ENCODE peak calls at places on chromosomes 12 and 14, in nine cellular contexts. One of them, this sample, is unnamed. For H3K4me1, the result is how much of the 10 kb centered on the place peaks cover.

GRCh38 chr14:95311752-95312151 is 8.0 kb downstream of the CLMN start:
- DNase-seq in fibroblast of lung: no peak
- DNase-seq in ascending aorta: peak
- DNase-seq in heart right ventricle: no peak
- DNase-seq in ovary: no peak
- DNase-seq in lung: no peak
- DNase-seq in mucosa of descending colon: no peak
- DNase-seq in keratinocyte: no peak
- DNase-seq in tibial nerve: no peak
- DNase-seq in this sample: no peak

GRCh38 chr12:111462134-111462821 is 56.6 kb downstream of the SH2B3 start:
- DNase-seq in fibroblast of lung: peak
- DNase-seq in ascending aorta: no peak
- DNase-seq in heart right ventricle: no peak
- DNase-seq in ovary: no peak
- DNase-seq in lung: no peak
- DNase-seq in mucosa of descending colon: no peak
- DNase-seq in keratinocyte: no peak
- DNase-seq in tibial nerve: no peak
- DNase-seq in this sample: no peak

GRCh38 chr12:56947633-56948535 is 9.5 kb downstream of the RDH16 start:
- DNase-seq in fibroblast of lung: no peak
- DNase-seq in ascending aorta: no peak
- DNase-seq in heart right ventricle: no peak
- DNase-seq in ovary: no peak
- DNase-seq in lung: no peak
- DNase-seq in mucosa of descending colon: no peak
- DNase-seq in keratinocyte: no peak
- DNase-seq in tibial nerve: no peak
- DNase-seq in this sample: no peak

GRCh38 chr14:21309238-21309636 is 29.4 kb downstream of the RPGRIP1 start:
- DNase-seq in fibroblast of lung: no peak
- DNase-seq in ascending aorta: no peak
- DNase-seq in heart right ventricle: no peak
- DNase-seq in ovary: no peak
- DNase-seq in lung: no peak
- DNase-seq in mucosa of descending colon: no peak
- DNase-seq in keratinocyte: no peak
- DNase-seq in tibial nerve: no peak
- DNase-seq in this sample: no peak

GRCh38 chr12:32302218-32302826 is 97.0 kb upstream of the FGD4 start:
- DNase-seq in fibroblast of lung: peak
- DNase-seq in ascending aorta: no peak
- DNase-seq in heart right ventricle: no peak
- DNase-seq in ovary: no peak
- DNase-seq in lung: no peak
- DNase-seq in mucosa of descending colon: no peak
- DNase-seq in keratinocyte: no peak
- DNase-seq in tibial nerve: no peak
- DNase-seq in this sample: peak

GRCh38 chr14:101228949-101229541 is 325.5 kb upstream of the RTL1 start:
- DNase-seq in fibroblast of lung: no peak
- DNase-seq in ascending aorta: no peak
- DNase-seq in heart right ventricle: no peak
- DNase-seq in ovary: no peak
- DNase-seq in lung: no peak
- DNase-seq in mucosa of descending colon: no peak
- DNase-seq in keratinocyte: no peak
- DNase-seq in tibial nerve: no peak
- DNase-seq in this sample: peak

GRCh38 chr14:72666610-72667009 is 227.3 kb downstream of the DPF3 start:
- DNase-seq in fibroblast of lung: peak
- DNase-seq in ascending aorta: no peak
- DNase-seq in heart right ventricle: no peak
- DNase-seq in ovary: no peak
- DNase-seq in lung: no peak
- DNase-seq in mucosa of descending colon: no peak
- DNase-seq in keratinocyte: peak
- DNase-seq in tibial nerve: no peak
- DNase-seq in this sample: no peak

GRCh38 chr14:81868172-81868571 is 334.5 kb upstream of the SEL1L start:
- DNase-seq in fibroblast of lung: no peak
- DNase-seq in ascending aorta: no peak
- DNase-seq in heart right ventricle: no peak
- DNase-seq in ovary: no peak
- DNase-seq in lung: no peak
- DNase-seq in mucosa of descending colon: no peak
- DNase-seq in keratinocyte: no peak
- DNase-seq in tibial nerve: no peak
- DNase-seq in this sample: no peak

GRCh38 chr12:6647083-6647604 is at the start of gene ACRBP:
- DNase-seq in fibroblast of lung: peak
- DNase-seq in ascending aorta: no peak
- DNase-seq in heart right ventricle: peak
- DNase-seq in ovary: peak
- DNase-seq in lung: peak
- DNase-seq in mucosa of descending colon: peak
- DNase-seq in keratinocyte: no peak
- DNase-seq in tibial nerve: peak
- DNase-seq in this sample: peak

GRCh38 chr14:70663707-70664179 is 22.0 kb downstream of the TTC9 start:
- DNase-seq in fibroblast of lung: peak
- DNase-seq in ascending aorta: no peak
- DNase-seq in heart right ventricle: no peak
- DNase-seq in ovary: no peak
- DNase-seq in lung: no peak
- DNase-seq in mucosa of descending colon: no peak
- DNase-seq in keratinocyte: no peak
- DNase-seq in tibial nerve: no peak
- DNase-seq in this sample: no peak

GRCh38 chr14:75709207-75709812 is 48.3 kb downstream of the TTLL5 start:
- DNase-seq in fibroblast of lung: peak
- DNase-seq in ascending aorta: peak
- DNase-seq in heart right ventricle: peak
- DNase-seq in ovary: peak
- DNase-seq in lung: peak
- DNase-seq in mucosa of descending colon: peak
- DNase-seq in keratinocyte: no peak
- DNase-seq in tibial nerve: peak
- DNase-seq in this sample: peak

GRCh38 chr14:60064491-60065072 is 27.1 kb upstream of the PCNX4 start:
- DNase-seq in fibroblast of lung: peak
- DNase-seq in ascending aorta: no peak
- DNase-seq in heart right ventricle: no peak
- DNase-seq in ovary: no peak
- DNase-seq in lung: no peak
- DNase-seq in mucosa of descending colon: no peak
- DNase-seq in keratinocyte: no peak
- DNase-seq in tibial nerve: no peak
- DNase-seq in this sample: no peak

GRCh38 chr14:31270196-31270772 is 62.7 kb upstream of the HECTD1 start:
- DNase-seq in fibroblast of lung: no peak
- DNase-seq in ascending aorta: no peak
- DNase-seq in heart right ventricle: no peak
- DNase-seq in ovary: no peak
- DNase-seq in lung: peak
- DNase-seq in mucosa of descending colon: no peak
- DNase-seq in keratinocyte: no peak
- DNase-seq in tibial nerve: no peak
- DNase-seq in this sample: peak

GRCh38 chr12:12979731-12980259 is 20.3 kb downstream of the HEBP1 start:
- DNase-seq in fibroblast of lung: peak
- DNase-seq in ascending aorta: no peak
- DNase-seq in heart right ventricle: no peak
- DNase-seq in ovary: peak
- DNase-seq in lung: no peak
- DNase-seq in mucosa of descending colon: no peak
- DNase-seq in keratinocyte: no peak
- DNase-seq in tibial nerve: no peak
- DNase-seq in this sample: no peak

GRCh38 chr12:31346211-31346610 is 20.3 kb upstream of the SINHCAF start:
- DNase-seq in fibroblast of lung: no peak
- DNase-seq in ascending aorta: no peak
- DNase-seq in heart right ventricle: no peak
- DNase-seq in ovary: no peak
- DNase-seq in lung: no peak
- DNase-seq in mucosa of descending colon: no peak
- DNase-seq in keratinocyte: no peak
- DNase-seq in tibial nerve: no peak
- DNase-seq in this sample: no peak

GRCh38 chr12:121139301-121139700 is 6.6 kb downstream of the P2RX7 start:
- DNase-seq in fibroblast of lung: no peak
- DNase-seq in ascending aorta: no peak
- DNase-seq in heart right ventricle: no peak
- DNase-seq in ovary: no peak
- DNase-seq in lung: no peak
- DNase-seq in mucosa of descending colon: no peak
- DNase-seq in keratinocyte: no peak
- DNase-seq in tibial nerve: no peak
- DNase-seq in this sample: no peak

GRCh38 chr12:56716458-56716857 is 8.6 kb downstream of the NACA start:
- DNase-seq in fibroblast of lung: no peak
- DNase-seq in ascending aorta: no peak
- DNase-seq in heart right ventricle: no peak
- DNase-seq in ovary: no peak
- DNase-seq in lung: no peak
- DNase-seq in mucosa of descending colon: no peak
- DNase-seq in keratinocyte: no peak
- DNase-seq in tibial nerve: no peak
- DNase-seq in this sample: peak

GRCh38 chr12:20492251-20492728 is 124.0 kb downstream of the PDE3A start:
- DNase-seq in fibroblast of lung: peak
- DNase-seq in ascending aorta: no peak
- DNase-seq in heart right ventricle: no peak
- DNase-seq in ovary: no peak
- DNase-seq in lung: no peak
- DNase-seq in mucosa of descending colon: no peak
- DNase-seq in keratinocyte: no peak
- DNase-seq in tibial nerve: no peak
- DNase-seq in this sample: no peak

DNA sequence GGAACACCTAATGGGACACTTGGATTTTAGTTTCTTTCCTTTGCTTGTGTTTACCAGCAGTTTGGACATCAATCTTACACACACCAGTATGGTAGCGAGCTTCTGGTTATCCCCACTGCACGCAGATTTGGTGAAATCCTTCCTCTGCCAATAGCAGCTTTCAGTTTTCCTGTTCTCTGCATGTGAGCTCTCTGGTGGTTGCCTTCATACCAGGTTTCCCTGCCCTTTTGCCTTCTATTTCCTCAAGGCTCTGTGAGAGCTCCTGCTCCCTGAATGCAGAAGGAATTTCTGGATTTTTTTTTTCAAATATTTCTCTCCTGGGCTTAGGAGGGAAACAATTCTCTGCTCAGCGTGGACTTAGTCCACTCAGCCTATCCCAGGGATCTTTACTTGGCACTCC is 93.0 kb upstream of the CCDC91 start:
- DNase-seq in fibroblast of lung: no peak
- DNase-seq in ascending aorta: no peak
- DNase-seq in heart right ventricle: no peak
- DNase-seq in ovary: no peak
- DNase-seq in lung: no peak
- DNase-seq in mucosa of descending colon: no peak
- DNase-seq in keratinocyte: no peak
- DNase-seq in tibial nerve: no peak
- DNase-seq in this sample: no peak
- TF ChIP-seq CTCF in fibroblast of lung: no peak
- TF ChIP-seq CTCF in ascending aorta: no peak
- TF ChIP-seq CTCF in heart right ventricle: no peak
- TF ChIP-seq CTCF in ovary: no peak
- TF ChIP-seq CTCF in lung: no peak
- TF ChIP-seq CTCF in mucosa of descending colon: no peak
- TF ChIP-seq CTCF in keratinocyte: no peak
- TF ChIP-seq CTCF in tibial nerve: no peak
- TF ChIP-seq CTCF in this sample: no peak

GRCh38 chr14:73786632-73786941 is 65.0 kb upstream of the PTGR2 start:
- DNase-seq in fibroblast of lung: peak
- DNase-seq in ascending aorta: no peak
- DNase-seq in heart right ventricle: peak
- DNase-seq in ovary: peak
- DNase-seq in lung: no peak
- DNase-seq in mucosa of descending colon: peak
- DNase-seq in keratinocyte: no peak
- DNase-seq in tibial nerve: no peak
- DNase-seq in this sample: no peak
- H3K4me1 ChIP-seq in fibroblast of lung: under half
- H3K4me1 ChIP-seq in ascending aorta: half or more
- H3K4me1 ChIP-seq in heart right ventricle: half or more
- H3K4me1 ChIP-seq in ovary: under half
- H3K4me1 ChIP-seq in lung: under half
- H3K4me1 ChIP-seq in mucosa of descending colon: under half
- H3K4me1 ChIP-seq in keratinocyte: half or more
- H3K4me1 ChIP-seq in tibial nerve: under half
- H3K4me1 ChIP-seq in this sample: under half

GRCh38 chr14:102544034-102544744 is 34.6 kb upstream of the ANKRD9 start:
- DNase-seq in fibroblast of lung: no peak
- DNase-seq in ascending aorta: no peak
- DNase-seq in heart right ventricle: no peak
- DNase-seq in ovary: no peak
- DNase-seq in lung: no peak
- DNase-seq in mucosa of descending colon: no peak
- DNase-seq in keratinocyte: no peak
- DNase-seq in tibial nerve: no peak
- DNase-seq in this sample: no peak

GRCh38 chr14:102540310-102541028 is 30.9 kb upstream of the ANKRD9 start:
- DNase-seq in fibroblast of lung: peak
- DNase-seq in ascending aorta: no peak
- DNase-seq in heart right ventricle: no peak
- DNase-seq in ovary: peak
- DNase-seq in lung: no peak
- DNase-seq in mucosa of descending colon: no peak
- DNase-seq in keratinocyte: no peak
- DNase-seq in tibial nerve: no peak
- DNase-seq in this sample: no peak

GRCh38 chr14:102538598-102539543 is 29.3 kb upstream of the ANKRD9 start:
- DNase-seq in fibroblast of lung: peak
- DNase-seq in ascending aorta: no peak
- DNase-seq in heart right ventricle: no peak
- DNase-seq in ovary: no peak
- DNase-seq in lung: no peak
- DNase-seq in mucosa of descending colon: no peak
- DNase-seq in keratinocyte: no peak
- DNase-seq in tibial nerve: no peak
- DNase-seq in this sample: no peak

GRCh38 chr14:102539544-102540309 is 30.2 kb upstream of the ANKRD9 start:
- DNase-seq in fibroblast of lung: peak
- DNase-seq in ascending aorta: no peak
- DNase-seq in heart right ventricle: peak
- DNase-seq in ovary: peak
- DNase-seq in lung: no peak
- DNase-seq in mucosa of descending colon: no peak
- DNase-seq in keratinocyte: no peak
- DNase-seq in tibial nerve: no peak
- DNase-seq in this sample: no peak

GRCh38 chr14:102541771-102542170 is 32.2 kb upstream of the ANKRD9 start:
- DNase-seq in fibroblast of lung: no peak
- DNase-seq in ascending aorta: no peak
- DNase-seq in heart right ventricle: no peak
- DNase-seq in ovary: no peak
- DNase-seq in lung: no peak
- DNase-seq in mucosa of descending colon: no peak
- DNase-seq in keratinocyte: no peak
- DNase-seq in tibial nerve: no peak
- DNase-seq in this sample: no peak
- TF ChIP-seq CTCF in fibroblast of lung: no peak
- TF ChIP-seq CTCF in ascending aorta: no peak
- TF ChIP-seq CTCF in heart right ventricle: no peak
- TF ChIP-seq CTCF in ovary: no peak
- TF ChIP-seq CTCF in lung: no peak
- TF ChIP-seq CTCF in mucosa of descending colon: no peak
- TF ChIP-seq CTCF in keratinocyte: no peak
- TF ChIP-seq CTCF in tibial nerve: no peak
- TF ChIP-seq CTCF in this sample: no peak

GRCh38 chr14:90546767-90547166 is 149.9 kb downstream of the CALM1 start:
- DNase-seq in fibroblast of lung: no peak
- DNase-seq in ascending aorta: no peak
- DNase-seq in heart right ventricle: no peak
- DNase-seq in ovary: no peak
- DNase-seq in lung: no peak
- DNase-seq in mucosa of descending colon: no peak
- DNase-seq in keratinocyte: no peak
- DNase-seq in tibial nerve: no peak
- DNase-seq in this sample: no peak
- H3K4me1 ChIP-seq in fibroblast of lung: under half
- H3K4me1 ChIP-seq in ascending aorta: under half
- H3K4me1 ChIP-seq in heart right ventricle: under half
- H3K4me1 ChIP-seq in ovary: under half
- H3K4me1 ChIP-seq in lung: under half
- H3K4me1 ChIP-seq in mucosa of descending colon: under half
- H3K4me1 ChIP-seq in keratinocyte: under half
- H3K4me1 ChIP-seq in tibial nerve: under half
- H3K4me1 ChIP-seq in this sample: under half